ENCODE peak calls at places on chromosomes 13 and 19, in four cellular contexts. Y is K562, F is GM12878, C is SK-N-SH. N is an unnamed sample.
A peak's percentile ranks its signal among the peaks of the same experiment; 100 is the strongest.

GRCh38 chr19:31255174-31255862 is 93.9 kb downstream of the TSHZ3 start:
- DNase-seq in F (no peak), Y (no peak), C (no peak), N (no peak)

GRCh38 chr19:1061987-1062386 is 5.0 kb upstream of the ARHGAP45 start:
- DNase-seq in C (no peak), Y (no peak), F (no peak), N (no peak)

GRCh38 chr19:13207237-13208130 is 57.3 kb downstream of the IER2 start:
- DNase-seq in F (no peak), Y (no peak), C (no peak), N (no peak)

GRCh38 chr19:16497042-16497441 is 848 bp downstream of the C19orf44 start:
- DNase-seq in C (no peak), Y (no peak), F (no peak), N (no peak)

GRCh38 chr19:42548545-42548944 is 20.3 kb upstream of the CEACAM1 start:
- DNase-seq in C (no peak), Y (peak; percentile 44), F (no peak), N (no peak)

GRCh38 chr13:109026266-109026665 is 396.9 kb downstream of the MYO16 start:
- DNase-seq in C (no peak), Y (no peak), F (no peak), N (peak; percentile 16)

GRCh38 chr13:98203641-98204326 is 26.7 kb upstream of the RNF113B start:
- DNase-seq in F (no peak), C (no peak), Y (no peak), N (no peak)

GRCh38 chr13:26571518-26571917 is 14.0 kb downstream of the WASF3 start:
- DNase-seq in C (no peak), Y (no peak), F (no peak), N (no peak)

GRCh38 chr19:52170863-52171320 is 529 bp downstream of the ZNF836 start:
- DNase-seq in F (no peak), Y (no peak), C (peak; percentile 58), N (peak; percentile 32)

GRCh38 chr19:19480688-19481087 is 34.7 kb downstream of the TSSK6 start:
- DNase-seq in C (no peak), F (peak; percentile 39), Y (no peak), N (no peak)

GRCh38 chr19:1567116-1567847 is 843 bp downstream of the MEX3D start:
- DNase-seq in Y (peak; percentile 48), C (peak; percentile 72), F (no peak), N (no peak)

GRCh38 chr19:31548941-31549340 is 199.7 kb upstream of the TSHZ3 start:
- DNase-seq in C (no peak), Y (no peak), F (no peak), N (peak; percentile 34)

GRCh38 chr19:3979674-3980352 is 5.5 kb downstream of the EEF2 start:
- DNase-seq in Y (no peak), F (no peak), C (peak; percentile 21), N (no peak)

GRCh38 chr13:75181906-75182305 is 300.1 kb downstream of the TBC1D4 start:
- DNase-seq in F (no peak), Y (no peak), C (no peak), N (no peak)

GRCh38 chr19:1658446-1659433 is 6.3 kb upstream of the TCF3 start:
- DNase-seq in F (no peak), C (no peak), Y (no peak), N (no peak)

GRCh38 chr13:106349080-106349841 is 186.2 kb downstream of the EFNB2 start:
- DNase-seq in Y (no peak), C (peak; percentile 43), F (no peak), N (peak; percentile 47)

GRCh38 chr19:46466536-46467199 is 4.7 kb downstream of the PNMA8A start:
- DNase-seq in Y (no peak), F (peak; percentile 55), C (no peak), N (no peak)

GRCh38 chr13:30673669-30674521 is 56.2 kb downstream of the USPL1 start:
- DNase-seq in F (peak; percentile 67), Y (peak; percentile 85), C (peak; percentile 97), N (peak; percentile 85)

GRCh38 chr13:54758795-54759194 is 1730.2 kb downstream of the OLFM4 start:
- DNase-seq in F (no peak), Y (no peak), C (no peak), N (no peak)

GRCh38 chr19:38224014-38224862 is at the start of gene DPF1:
- DNase-seq in Y (peak; percentile 96), F (peak; percentile 17), C (peak; percentile 99), N (peak; percentile 92)

GRCh38 chr19:47573076-47574026 is at the start of gene ZNF541:
- DNase-seq in F (no peak), C (peak; percentile 88), Y (peak; percentile 43), N (peak; percentile 31)

GRCh38 chr13:30480292-30480947 is 14.7 kb upstream of the HMGB1 start:
- DNase-seq in C (no peak), F (no peak), Y (no peak), N (no peak)

GRCh38 chr19:2055871-2056809 is 5.1 kb upstream of the MKNK2 start:
- DNase-seq in F (no peak), Y (peak; percentile 52), C (peak; percentile 61), N (no peak)

GRCh38 chr13:72304121-72304745 is 423.2 kb downstream of the MZT1 start:
- DNase-seq in C (no peak), F (no peak), Y (no peak), N (no peak)
- TF ChIP-seq USF1 in C (no peak), F (no peak), Y (no peak), N (no peak)

GRCh38 chr19:54573330-54573872 is at the start of gene LILRA2:
- DNase-seq in F (no peak), Y (no peak), C (no peak), N (no peak)

GRCh38 chr19:54574527-54575056 is 1.0 kb downstream of the LILRA2 start:
- DNase-seq in C (no peak), Y (no peak), F (no peak), N (no peak)

GRCh38 chr19:54574051-54574450 is 461 bp downstream of the LILRA2 start:
- DNase-seq in C (no peak), F (no peak), Y (no peak), N (no peak)

GRCh38 chr19:54570316-54570715 is 3.3 kb upstream of the LILRA2 start:
- DNase-seq in Y (no peak), C (no peak), F (no peak), N (no peak)

DNA sequence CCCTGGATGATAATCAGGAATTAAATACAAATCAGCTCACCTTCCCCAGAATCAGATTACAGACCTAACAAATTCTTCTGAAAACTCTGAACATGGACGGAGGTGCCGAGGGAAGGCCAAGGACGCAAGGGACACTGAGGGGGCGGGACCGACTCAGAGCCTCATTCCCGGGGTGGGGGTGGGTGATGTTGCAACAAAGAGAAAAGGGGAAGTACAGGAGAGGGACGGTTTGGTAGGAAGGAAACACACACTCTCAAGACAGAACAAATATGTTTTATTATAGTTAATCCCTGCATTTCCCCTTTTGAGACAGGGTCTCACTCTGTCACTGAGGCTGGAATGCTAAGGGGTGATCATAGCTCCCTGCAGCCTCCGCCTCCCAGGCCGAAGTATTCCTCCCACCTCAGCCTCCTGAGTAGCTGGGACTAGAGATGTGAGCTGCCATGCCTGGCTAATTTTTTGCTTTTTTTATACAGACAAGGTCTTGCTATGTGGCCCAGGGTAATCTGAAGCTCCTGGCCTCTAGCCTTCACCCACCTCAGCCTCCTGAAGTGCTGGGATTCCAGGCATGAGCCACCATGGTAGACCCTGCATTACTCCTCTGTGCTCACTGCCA is 786 bp upstream of the LILRA2 start:
- DNase-seq in C (no peak), Y (peak; percentile 65), F (no peak), N (no peak)
- TF ChIP-seq USF1 in C (no peak), Y (no peak), F (no peak), N (no peak)

GRCh38 chr13:46281779-46282178 is 70.1 kb downstream of the LRRC63 start:
- DNase-seq in Y (peak; percentile 30), F (no peak), C (no peak), N (no peak)

GRCh38 chr13:46274094-46274698 is 62.5 kb downstream of the LRRC63 start:
- DNase-seq in F (no peak), C (no peak), Y (no peak), N (no peak)

GRCh38 chr13:46278474-46278873 is 66.7 kb downstream of the LRRC63 start:
- DNase-seq in C (peak; percentile 6), F (no peak), Y (peak; percentile 28), N (peak; percentile 16)
- TF ChIP-seq USF1 in C (no peak), F (no peak), Y (no peak), N (no peak)

DNA sequence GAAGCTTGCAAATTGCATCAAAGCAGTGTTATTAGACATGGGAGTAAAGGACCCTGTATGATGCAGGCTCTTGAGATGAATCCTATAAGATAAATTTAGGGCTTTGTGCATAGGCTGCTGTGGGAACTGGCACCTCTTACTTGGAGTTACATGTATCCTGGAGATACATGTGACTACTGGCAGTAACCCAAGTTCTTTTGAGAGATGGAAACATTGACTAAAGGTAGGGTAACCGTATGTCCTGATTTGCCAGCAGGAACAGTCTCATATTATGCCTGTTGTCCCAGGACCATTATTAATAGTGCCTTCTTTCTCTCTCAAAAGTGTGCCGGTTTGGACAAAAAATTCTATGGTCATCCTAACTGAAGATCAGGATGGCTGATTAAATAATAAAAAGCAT is 195.4 kb downstream of the LACC1 start:
- DNase-seq in F (no peak), C (no peak), Y (no peak), N (no peak)
- TF ChIP-seq USF1 in F (no peak), C (no peak), Y (no peak), N (no peak)

GRCh38 chr19:5352229-5352763 is 11.7 kb upstream of the PTPRS start:
- DNase-seq in Y (no peak), F (no peak), C (no peak), N (no peak)

GRCh38 chr19:5356428-5356827 is 15.8 kb upstream of the PTPRS start:
- DNase-seq in F (no peak), Y (no peak), C (no peak), N (no peak)

GRCh38 chr19:5355076-5355475 is 14.5 kb upstream of the PTPRS start:
- DNase-seq in F (no peak), Y (no peak), C (no peak), N (no peak)

GRCh38 chr19:5355693-5356092 is 15.1 kb upstream of the PTPRS start:
- DNase-seq in C (no peak), F (no peak), Y (no peak), N (no peak)

DNA sequence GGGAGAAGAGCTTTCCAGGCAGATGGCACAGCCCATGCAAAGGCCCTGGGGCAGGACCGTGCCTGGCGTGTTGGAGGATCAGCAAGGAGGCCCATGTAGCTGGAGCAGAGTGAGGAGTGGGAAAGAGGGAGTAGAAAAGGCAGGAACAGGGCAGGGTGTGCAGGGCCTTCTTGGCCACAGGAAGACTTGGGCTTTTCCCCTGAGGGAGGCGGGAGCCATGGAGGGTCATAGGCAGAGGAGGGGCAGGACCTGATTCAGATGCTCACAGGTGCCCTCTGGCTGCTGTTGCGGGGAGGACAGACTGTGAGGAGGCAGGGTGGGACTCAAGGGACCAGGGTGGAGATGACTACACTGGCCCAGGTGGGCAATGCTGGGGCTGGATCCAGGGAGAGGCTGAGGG is 13.8 kb upstream of the PTPRS start:
- DNase-seq in F (no peak), C (peak; percentile 58), Y (peak; percentile 51), N (peak; percentile 69)
- TF ChIP-seq USF1 in F (no peak), C (no peak), Y (no peak), N (no peak)

DNA sequence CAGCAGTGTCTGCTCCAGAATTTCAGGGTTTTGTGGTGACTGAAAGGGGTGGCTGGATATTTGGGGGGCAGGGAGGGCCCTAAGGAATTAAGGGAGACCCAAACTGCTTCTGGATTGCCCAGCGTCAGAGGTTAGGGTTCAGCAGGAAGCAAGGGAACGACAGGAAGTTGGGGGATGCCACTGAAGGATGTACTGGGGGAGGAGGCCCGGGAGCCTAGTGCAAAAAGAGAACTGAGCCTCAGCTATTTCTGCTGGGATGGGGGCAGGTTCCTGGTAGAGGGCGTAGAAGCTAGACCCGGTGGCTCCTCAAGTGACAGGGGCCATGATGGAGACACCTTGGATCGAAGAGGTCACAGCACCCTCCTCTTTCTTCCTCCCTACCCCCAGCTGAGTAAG is 1.1 kb downstream of the CYP2S1 start:
- DNase-seq in F (no peak), Y (no peak), C (no peak), N (no peak)
- TF ChIP-seq USF1 in F (no peak), Y (no peak), C (no peak), N (no peak)